ENCODE peak calls at places on chromosomes 3 and 15, in ten cellular contexts. B is GM19239; T is stimulated activated CD4-positive, alpha-beta T cell treated with anti-CD3 and anti-CD28 coated beads, Interleukin-12 subunit alpha, Interleukin-12 subunit beta, amount 100 ng/mL, for 48 hours; M is T-helper 1 cell; C is HCEC 1CT; U is fibroblast of pulmonary artery; V is cardiac fibroblast; X is activated CD4-positive, alpha-beta T cell treated with anti-CD3 and anti-CD28 coated beads, Interleukin-2, amount 10 ng/mL, durations not matched to agents 7 days and 5 days; Y is left ventricle myocardium inferior; D is activated CD8-positive, alpha-beta T cell treated with anti-CD3 and anti-CD28 coated beads for 36 hours. K is an unnamed sample.
A peak's percentile ranks its signal among the peaks of the same experiment; 100 is the strongest.

GRCh38 chr3:46997453-46998091 is 18.1 kb downstream of the NBEAL2 start:
- DNase-seq in U (no peak), D (no peak), T (no peak), Y (peak; percentile 20), B (no peak), M (no peak), V (no peak), X (no peak), C (no peak), K (no peak)

GRCh38 chr3:4225005-4225471 is 78.1 kb upstream of the SETMAR start:
- DNase-seq in T (no peak), B (no peak), C (no peak), D (no peak), V (no peak), X (no peak), U (no peak), Y (no peak), M (no peak), K (no peak)

GRCh38 chr3:53046171-53047170 is 598 bp upstream of the SFMBT1 start:
- DNase-seq in B (peak; percentile 62), C (peak; percentile 4), X (peak; percentile 59), D (peak; percentile 77), Y (peak; percentile 41), U (peak; percentile 18), V (peak; percentile 31), T (no peak), M (peak; percentile 60), K (peak; percentile 30)

GRCh38 chr3:123634149-123635051 is 49.5 kb upstream of the HACD2 start:
- DNase-seq in V (no peak), T (no peak), X (no peak), C (no peak), U (no peak), M (no peak), B (no peak), Y (no peak), D (no peak), K (no peak)

GRCh38 chr3:153856932-153857331 is 264.3 kb upstream of the ARHGEF26 start:
- DNase-seq in D (no peak), C (no peak), V (no peak), M (no peak), U (peak; percentile 11), Y (no peak), B (no peak), T (no peak), X (no peak), K (no peak)

GRCh38 chr3:170732660-170733245 is 137.2 kb downstream of the RPL22L1 start:
- DNase-seq in U (no peak), M (no peak), D (no peak), X (no peak), T (no peak), C (peak; percentile 71), V (peak; percentile 55), B (no peak), Y (no peak), K (no peak)

GRCh38 chr3:37182816-37183215 is 8.4 kb upstream of the LRRFIP2 start:
- DNase-seq in X (no peak), U (no peak), C (no peak), T (no peak), M (no peak), Y (no peak), B (no peak), D (no peak), V (no peak), K (no peak)

GRCh38 chr15:63487076-63487757 is 17.2 kb upstream of the USP3 start:
- DNase-seq in T (peak; percentile 80), X (peak; percentile 91), C (peak; percentile 63), D (peak; percentile 94), Y (peak; percentile 90), U (peak; percentile 81), V (peak; percentile 80), B (no peak), M (peak; percentile 73), K (peak; percentile 67)

GRCh38 chr15:96554541-96554940 is 224.0 kb downstream of the NR2F2 start:
- DNase-seq in X (no peak), C (no peak), B (no peak), Y (no peak), M (no peak), T (no peak), D (no peak), V (no peak), U (no peak), K (no peak)

GRCh38 chr3:51798561-51798960 is 19.5 kb upstream of the IQCF6 start:
- DNase-seq in U (no peak), C (no peak), B (no peak), D (no peak), V (no peak), Y (no peak), X (no peak), T (no peak), M (no peak), K (no peak)

GRCh38 chr15:70605606-70606410 is 157.6 kb downstream of the UACA start:
- DNase-seq in U (peak; percentile 89), T (no peak), M (no peak), D (no peak), V (peak; percentile 92), X (no peak), Y (peak; percentile 80), B (no peak), C (no peak), K (no peak)

GRCh38 chr3:63343674-63344073 is 65.6 kb downstream of the SYNPR start:
- DNase-seq in M (no peak), T (peak; percentile 24), Y (peak; percentile 71), U (peak; percentile 99), X (no peak), V (peak; percentile 98), D (peak; percentile 70), C (peak; percentile 94), B (no peak), K (peak; percentile 72)

GRCh38 chr15:64561997-64562396 is 101.6 kb downstream of the ZNF609 start:
- DNase-seq in V (no peak), T (no peak), M (no peak), D (no peak), X (no peak), B (no peak), Y (no peak), U (no peak), C (no peak), K (no peak)

GRCh38 chr3:18786924-18787323 is 361.4 kb upstream of the KCNH8 start:
- DNase-seq in D (no peak), M (no peak), C (no peak), X (no peak), V (no peak), U (no peak), Y (no peak), B (no peak), T (no peak), K (no peak)

GRCh38 chr3:53941174-53941573 is 49.5 kb upstream of the SELENOK start:
- DNase-seq in B (no peak), M (no peak), X (no peak), V (peak; percentile 69), C (peak; percentile 32), Y (no peak), D (no peak), T (no peak), U (peak; percentile 80), K (peak; percentile 9)

GRCh38 chr3:56269755-56270154 is 198.5 kb downstream of the ERC2 start:
- DNase-seq in U (peak; percentile 67), C (no peak), Y (no peak), M (no peak), X (no peak), B (no peak), T (no peak), V (peak; percentile 63), D (no peak), K (no peak)

K was measured in RWPE1.